ENCODE peak calls at places on chromosome 10, in eight cellular contexts. K is activated effector memory CD4-positive, alpha-beta T cell treated with anti-CD3 and anti-CD28 coated beads, Interleukin-2, amount 50 U/mL, for 16 hours; T is ascending aorta; A is activated CD8-positive, alpha-beta memory T cell treated with anti-CD3 and anti-CD28 coated beads for 4 hours; F is iPS-NIHi11; M is GM03348; V is Daoy; Z is CD4-positive, alpha-beta memory T cell. C is an unnamed sample.

GRCh38 chr10:124641282-124642075 is 102.7 kb downstream of the FAM53B start:
- DNase-seq in M (peak; percentile 83), Z (no peak), T (no peak), V (peak; percentile 43), K (peak; percentile 75), A (no peak), F (no peak), C (peak; percentile 90)

GRCh38 chr10:61138728-61139127 is 194.7 kb upstream of the RHOBTB1 start:
- DNase-seq in F (no peak), T (no peak), Z (no peak), A (no peak), V (no peak), K (no peak), M (no peak), C (no peak)

GRCh38 chr10:86110156-86110786 is 256.3 kb downstream of the GRID1 start:
- DNase-seq in Z (no peak), M (no peak), A (no peak), T (no peak), K (peak; percentile 25), F (peak; percentile 65), V (no peak), C (no peak)

GRCh38 chr10:103930881-103931280 is 12.9 kb upstream of the STN1 start:
- DNase-seq in V (no peak), A (no peak), T (no peak), F (no peak), Z (no peak), M (no peak), K (no peak), C (no peak)

GRCh38 chr10:71657604-71658348 is 61.8 kb downstream of the C10orf105 start:
- DNase-seq in A (no peak), F (peak; percentile 78), Z (no peak), V (no peak), K (no peak), M (no peak), T (no peak), C (no peak)

GRCh38 chr10:57119690-57120089 is 758.6 kb upstream of the ZWINT start:
- DNase-seq in T (no peak), Z (no peak), F (no peak), M (no peak), K (no peak), V (no peak), A (no peak), C (no peak)

GRCh38 chr10:119217937-119218579 is 10.7 kb downstream of the GRK5 start:
- DNase-seq in K (no peak), M (peak; percentile 50), F (no peak), Z (no peak), V (no peak), A (no peak), T (no peak), C (no peak)

GRCh38 chr10:50552771-50553535 is 70.8 kb downstream of the SGMS1 start:
- DNase-seq in Z (peak; percentile 32), K (peak; percentile 69), V (peak; percentile 26), M (no peak), F (no peak), T (no peak), A (peak; percentile 6), C (no peak)

GRCh38 chr10:119079572-119080520 is 771 bp downstream of the EIF3A start:
- DNase-seq in K (peak; percentile 88), V (peak; percentile 75), F (peak; percentile 88), T (peak; percentile 84), M (peak; percentile 96), Z (peak; percentile 67), A (no peak), C (peak; percentile 91)

GRCh38 chr10:113720386-113720785 is 31.1 kb upstream of the PLEKHS1 start:
- DNase-seq in F (no peak), T (no peak), A (no peak), Z (no peak), V (no peak), K (no peak), M (no peak), C (no peak)

GRCh38 chr10:69065406-69066361 is 22.2 kb upstream of the SRGN start:
- DNase-seq in A (no peak), Z (no peak), M (peak; percentile 58), T (peak; percentile 81), F (no peak), K (peak; percentile 76), V (peak; percentile 20), C (peak; percentile 55)

GRCh38 chr10:72732521-72732920 is 40.6 kb downstream of the MCU start:
- DNase-seq in K (no peak), V (no peak), A (no peak), F (no peak), M (no peak), Z (no peak), T (no peak), C (no peak)

GRCh38 chr10:52621635-52622079 is 150.9 kb downstream of the MBL2 start:
- DNase-seq in T (no peak), F (no peak), A (no peak), M (peak; percentile 49), Z (no peak), K (no peak), V (no peak), C (no peak)

GRCh38 chr10:78314651-78315050 is 281.0 kb downstream of the RPS24 start:
- DNase-seq in Z (no peak), M (no peak), K (peak; percentile 19), F (no peak), T (no peak), A (no peak), V (no peak), C (no peak)

GRCh38 chr10:114544045-114544659 is 113.9 kb downstream of the ABLIM1 start:
- DNase-seq in V (no peak), A (no peak), Z (peak; percentile 85), T (peak; percentile 70), K (peak; percentile 85), M (no peak), F (no peak), C (no peak)

GRCh38 chr10:48459270-48460147 is 145.4 kb downstream of the ARHGAP22 start:
- DNase-seq in T (no peak), Z (no peak), V (no peak), A (no peak), K (peak; percentile 56), M (no peak), F (peak; percentile 68), C (no peak)

GRCh38 chr10:49512121-49512809 is 26.7 kb downstream of the ERCC6 start:
- DNase-seq in V (no peak), M (no peak), Z (peak; percentile 35), F (peak; percentile 31), A (no peak), T (no peak), K (no peak), C (no peak)

GRCh38 chr10:17115683-17116082 is 13.9 kb downstream of the CUBN start:
- DNase-seq in V (peak; percentile 62), F (no peak), M (peak; percentile 31), Z (no peak), K (no peak), A (no peak), T (no peak), C (peak; percentile 37)

GRCh38 chr10:128727114-128727513 is 600.9 kb upstream of the MKI67 start:
- DNase-seq in M (no peak), A (no peak), K (no peak), Z (no peak), T (no peak), F (peak; percentile 40), V (no peak), C (no peak)

GRCh38 chr10:28169525-28169924 is 133.3 kb downstream of the MPP7 start:
- DNase-seq in F (no peak), V (no peak), T (no peak), K (no peak), Z (no peak), M (no peak), A (no peak), C (no peak)

GRCh38 chr10:96585726-96586418 is 940 bp downstream of the TM9SF3 start:
- DNase-seq in Z (peak; percentile 37), V (no peak), T (no peak), M (no peak), K (no peak), A (no peak), F (peak; percentile 28), C (no peak)

GRCh38 chr10:110045772-110046171 is 38.0 kb downstream of the ADD3 start:
- DNase-seq in K (no peak), Z (no peak), F (no peak), T (no peak), A (no peak), M (no peak), V (no peak), C (no peak)

GRCh38 chr10:84244651-84245270 is at the start of gene RGR:
- DNase-seq in T (no peak), M (no peak), V (no peak), F (no peak), Z (no peak), K (no peak), A (no peak), C (no peak)

GRCh38 chr10:130577039-130577438 is 440.8 kb downstream of the GLRX3 start:
- DNase-seq in A (no peak), T (no peak), K (no peak), M (no peak), F (no peak), V (no peak), Z (no peak), C (no peak)

GRCh38 chr10:14366760-14367159 is 36.0 kb upstream of the FRMD4A start:
- DNase-seq in M (peak; percentile 30), Z (no peak), K (no peak), A (no peak), V (no peak), F (no peak), T (no peak), C (no peak)

GRCh38 chr10:50653142-50653541 is 29.4 kb upstream of the SGMS1 start:
- DNase-seq in T (no peak), K (no peak), M (peak; percentile 50), F (peak; percentile 11), A (no peak), V (no peak), Z (peak; percentile 32), C (peak; percentile 21)

GRCh38 chr10:91536101-91536500 is 96.8 kb downstream of the PPP1R3C start:
- DNase-seq in Z (no peak), A (no peak), M (peak; percentile 76), T (no peak), V (no peak), K (no peak), F (no peak), C (peak; percentile 42)

GRCh38 chr10:52706347-52707070 is 66.1 kb downstream of the MBL2 start:
- DNase-seq in Z (no peak), A (no peak), V (peak; percentile 37), F (no peak), M (peak; percentile 44), K (no peak), T (no peak), C (no peak)

GRCh38 chr10:110414563-110415309 is 83.0 kb upstream of the DUSP5 start:
- DNase-seq in Z (peak; percentile 94), F (no peak), V (peak; percentile 76), T (peak; percentile 75), M (no peak), K (peak; percentile 95), A (peak; percentile 82), C (no peak)

GRCh38 chr10:96758423-96758822 is 38.1 kb upstream of the PIK3AP1 start:
- DNase-seq in V (no peak), K (no peak), F (no peak), A (no peak), M (no peak), Z (no peak), T (no peak), C (no peak)

GRCh38 chr10:101305241-101306230 is 48.4 kb upstream of the BTRC start:
- DNase-seq in M (no peak), T (no peak), F (no peak), A (no peak), K (no peak), V (no peak), Z (no peak), C (no peak)

GRCh38 chr10:60283397-60283796 is 106.3 kb downstream of the ANK3 start:
- DNase-seq in A (no peak), F (no peak), M (peak; percentile 10), V (no peak), Z (no peak), K (no peak), T (no peak), C (no peak)

GRCh38 chr10:70367195-70367796 is 15.1 kb downstream of the LRRC20 start:
- DNase-seq in M (no peak), V (peak; percentile 63), F (no peak), K (no peak), T (no peak), A (no peak), Z (no peak), C (peak; percentile 79)

GRCh38 chr10:118968071-118968470 is 61.4 kb upstream of the NANOS1 start:
- DNase-seq in K (no peak), F (no peak), A (no peak), V (no peak), T (peak; percentile 30), M (no peak), Z (no peak), C (no peak)

C was measured in hepatic stellate cell.